ENCODE peak calls at places on chromosomes 5 and 9, in ten cellular contexts. One of them, this sample, is unnamed. For H3K27me3 and H3K4me1, the result is how much of the 10 kb centered on the place peaks cover.

GRCh38 chr5:159727167-159727566 is 189.1 kb upstream of the ADRA1B start:
- DNase-seq in ovary: no peak
- DNase-seq in tibial artery: no peak
- DNase-seq in GM23338: peak
- DNase-seq in PC-3: no peak
- DNase-seq in breast epithelium: no peak
- DNase-seq in hepatocyte: no peak
- DNase-seq in H1: no peak
- DNase-seq in uterus: no peak
- DNase-seq in psoas muscle: no peak
- DNase-seq in this sample: no peak

GRCh38 chr5:2754621-2755370 is 3.3 kb upstream of the IRX2 start:
- DNase-seq in H1: peak
- DNase-seq in ovary: no peak
- DNase-seq in PC-3: no peak
- DNase-seq in psoas muscle: no peak
- DNase-seq in hepatocyte: peak
- DNase-seq in uterus: no peak
- DNase-seq in tibial artery: no peak
- DNase-seq in GM23338: peak
- DNase-seq in breast epithelium: peak
- DNase-seq in this sample: no peak

GRCh38 chr9:71036501-71036900 is 84.9 kb downstream of the TRPM3 start:
- DNase-seq in PC-3: no peak
- DNase-seq in H1: no peak
- DNase-seq in hepatocyte: peak
- DNase-seq in tibial artery: no peak
- DNase-seq in uterus: no peak
- DNase-seq in ovary: no peak
- DNase-seq in psoas muscle: no peak
- DNase-seq in GM23338: no peak
- DNase-seq in breast epithelium: peak
- DNase-seq in this sample: no peak

GRCh38 chr9:36566813-36567217 is 5.9 kb upstream of the MELK start:
- DNase-seq in uterus: no peak
- DNase-seq in tibial artery: peak
- DNase-seq in PC-3: peak
- DNase-seq in hepatocyte: no peak
- DNase-seq in H1: no peak
- DNase-seq in psoas muscle: no peak
- DNase-seq in breast epithelium: peak
- DNase-seq in ovary: no peak
- DNase-seq in GM23338: no peak
- DNase-seq in this sample: no peak

GRCh38 chr5:6377121-6377520 is 1.2 kb downstream of the MED10 start:
- DNase-seq in PC-3: peak
- DNase-seq in hepatocyte: no peak
- DNase-seq in tibial artery: no peak
- DNase-seq in psoas muscle: peak
- DNase-seq in breast epithelium: no peak
- DNase-seq in ovary: no peak
- DNase-seq in uterus: no peak
- DNase-seq in H1: no peak
- DNase-seq in GM23338: no peak
- DNase-seq in this sample: no peak

GRCh38 chr9:74025402-74025894 is 471.7 kb upstream of the RORB start:
- DNase-seq in uterus: no peak
- DNase-seq in H1: no peak
- DNase-seq in psoas muscle: no peak
- DNase-seq in breast epithelium: no peak
- DNase-seq in ovary: no peak
- DNase-seq in GM23338: no peak
- DNase-seq in PC-3: peak
- DNase-seq in tibial artery: no peak
- DNase-seq in hepatocyte: peak
- DNase-seq in this sample: no peak

GRCh38 chr5:110354896-110355295 is 371.6 kb downstream of the TMEM232 start:
- DNase-seq in ovary: no peak
- DNase-seq in hepatocyte: no peak
- DNase-seq in PC-3: no peak
- DNase-seq in GM23338: no peak
- DNase-seq in uterus: no peak
- DNase-seq in H1: no peak
- DNase-seq in breast epithelium: no peak
- DNase-seq in psoas muscle: peak
- DNase-seq in tibial artery: peak
- DNase-seq in this sample: no peak

GRCh38 chr9:109248133-109248581 is 72.7 kb downstream of the EPB41L4B start:
- DNase-seq in GM23338: no peak
- DNase-seq in psoas muscle: no peak
- DNase-seq in H1: peak
- DNase-seq in hepatocyte: peak
- DNase-seq in ovary: no peak
- DNase-seq in PC-3: no peak
- DNase-seq in tibial artery: no peak
- DNase-seq in uterus: no peak
- DNase-seq in breast epithelium: no peak
- DNase-seq in this sample: no peak

GRCh38 chr5:68395844-68396523 is 180.4 kb downstream of the PIK3R1 start:
- DNase-seq in H1: no peak
- DNase-seq in psoas muscle: no peak
- DNase-seq in hepatocyte: peak
- DNase-seq in GM23338: no peak
- DNase-seq in PC-3: peak
- DNase-seq in ovary: no peak
- DNase-seq in breast epithelium: no peak
- DNase-seq in tibial artery: no peak
- DNase-seq in uterus: no peak
- DNase-seq in this sample: no peak

GRCh38 chr5:133825631-133826289 is 142.7 kb downstream of the C5orf15 start:
- DNase-seq in psoas muscle: peak
- DNase-seq in hepatocyte: no peak
- DNase-seq in tibial artery: no peak
- DNase-seq in breast epithelium: no peak
- DNase-seq in PC-3: no peak
- DNase-seq in uterus: no peak
- DNase-seq in GM23338: no peak
- DNase-seq in ovary: no peak
- DNase-seq in H1: no peak
- DNase-seq in this sample: peak

GRCh38 chr9:5574998-5575397 is 53.9 kb upstream of the RIC1 start:
- DNase-seq in uterus: no peak
- DNase-seq in psoas muscle: no peak
- DNase-seq in ovary: no peak
- DNase-seq in GM23338: peak
- DNase-seq in hepatocyte: no peak
- DNase-seq in H1: no peak
- DNase-seq in PC-3: no peak
- DNase-seq in tibial artery: no peak
- DNase-seq in breast epithelium: no peak
- DNase-seq in this sample: no peak
- TF ChIP-seq CTCF in uterus: no peak
- TF ChIP-seq CTCF in psoas muscle: no peak
- TF ChIP-seq CTCF in ovary: no peak
- TF ChIP-seq CTCF in GM23338: no peak
- TF ChIP-seq CTCF in hepatocyte: no peak
- TF ChIP-seq CTCF in H1: peak
- TF ChIP-seq CTCF in PC-3: no peak
- TF ChIP-seq CTCF in tibial artery: no peak
- TF ChIP-seq CTCF in breast epithelium: no peak
- TF ChIP-seq CTCF in this sample: no peak

GRCh38 chr5:115054387-115054951 is 115.2 kb downstream of the TRIM36 start:
- DNase-seq in hepatocyte: no peak
- DNase-seq in breast epithelium: no peak
- DNase-seq in ovary: no peak
- DNase-seq in GM23338: no peak
- DNase-seq in psoas muscle: no peak
- DNase-seq in PC-3: no peak
- DNase-seq in uterus: no peak
- DNase-seq in H1: no peak
- DNase-seq in tibial artery: no peak
- DNase-seq in this sample: no peak

GRCh38 chr5:115050860-115051259 is 118.8 kb downstream of the TRIM36 start:
- DNase-seq in PC-3: no peak
- DNase-seq in psoas muscle: no peak
- DNase-seq in uterus: no peak
- DNase-seq in hepatocyte: no peak
- DNase-seq in breast epithelium: no peak
- DNase-seq in GM23338: no peak
- DNase-seq in H1: no peak
- DNase-seq in tibial artery: no peak
- DNase-seq in ovary: no peak
- DNase-seq in this sample: no peak

GRCh38 chr5:115052948-115053347 is 116.8 kb downstream of the TRIM36 start:
- DNase-seq in breast epithelium: no peak
- DNase-seq in H1: no peak
- DNase-seq in psoas muscle: no peak
- DNase-seq in uterus: no peak
- DNase-seq in GM23338: no peak
- DNase-seq in PC-3: no peak
- DNase-seq in ovary: no peak
- DNase-seq in tibial artery: no peak
- DNase-seq in hepatocyte: no peak
- DNase-seq in this sample: no peak
- H3K27me3 ChIP-seq in breast epithelium: under half
- H3K27me3 ChIP-seq in H1: under half
- H3K27me3 ChIP-seq in psoas muscle: under half
- H3K27me3 ChIP-seq in uterus: under half
- H3K27me3 ChIP-seq in GM23338: under half
- H3K27me3 ChIP-seq in PC-3: under half
- H3K27me3 ChIP-seq in ovary: under half
- H3K27me3 ChIP-seq in tibial artery: under half
- H3K27me3 ChIP-seq in hepatocyte: under half
- H3K27me3 ChIP-seq in this sample: under half

GRCh38 chr9:134372621-134373267 is 46.5 kb downstream of the RXRA start:
- DNase-seq in uterus: no peak
- DNase-seq in hepatocyte: no peak
- DNase-seq in tibial artery: peak
- DNase-seq in PC-3: no peak
- DNase-seq in psoas muscle: peak
- DNase-seq in ovary: no peak
- DNase-seq in H1: no peak
- DNase-seq in breast epithelium: no peak
- DNase-seq in GM23338: no peak
- DNase-seq in this sample: no peak

GRCh38 chr9:134370638-134371037 is 44.4 kb downstream of the RXRA start:
- DNase-seq in PC-3: no peak
- DNase-seq in psoas muscle: no peak
- DNase-seq in ovary: no peak
- DNase-seq in hepatocyte: no peak
- DNase-seq in uterus: no peak
- DNase-seq in H1: no peak
- DNase-seq in GM23338: no peak
- DNase-seq in tibial artery: no peak
- DNase-seq in breast epithelium: no peak
- DNase-seq in this sample: no peak

GRCh38 chr9:134370213-134370492 is 43.9 kb downstream of the RXRA start:
- DNase-seq in breast epithelium: no peak
- DNase-seq in uterus: no peak
- DNase-seq in H1: no peak
- DNase-seq in tibial artery: no peak
- DNase-seq in ovary: no peak
- DNase-seq in PC-3: no peak
- DNase-seq in hepatocyte: no peak
- DNase-seq in GM23338: no peak
- DNase-seq in psoas muscle: peak
- DNase-seq in this sample: no peak

GRCh38 chr9:134373269-134373668 is 47.0 kb downstream of the RXRA start:
- DNase-seq in uterus: no peak
- DNase-seq in psoas muscle: no peak
- DNase-seq in breast epithelium: no peak
- DNase-seq in ovary: no peak
- DNase-seq in tibial artery: no peak
- DNase-seq in hepatocyte: no peak
- DNase-seq in H1: no peak
- DNase-seq in GM23338: no peak
- DNase-seq in PC-3: no peak
- DNase-seq in this sample: no peak

DNA sequence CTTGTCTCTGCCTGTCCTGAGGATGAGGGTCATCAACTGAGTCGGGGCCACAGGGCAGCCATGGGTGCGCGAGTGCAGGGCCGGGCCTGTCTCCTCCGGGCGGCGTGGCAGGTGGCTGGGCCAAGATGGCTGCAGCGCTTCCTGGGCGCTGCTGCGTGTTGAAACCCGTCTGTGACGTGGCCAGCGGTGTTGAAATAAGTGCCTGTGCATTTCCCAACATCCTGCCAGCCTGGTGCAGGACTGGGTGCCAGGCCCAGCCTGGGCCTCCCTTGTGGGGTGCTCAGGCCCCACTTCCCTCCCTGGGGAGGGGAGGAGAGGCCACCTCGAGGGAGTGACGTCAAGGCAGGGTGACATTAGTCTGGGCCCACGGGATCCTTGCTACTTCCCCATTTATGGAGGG is 45.5 kb downstream of the RXRA start:
- DNase-seq in GM23338: no peak
- DNase-seq in uterus: no peak
- DNase-seq in ovary: no peak
- DNase-seq in breast epithelium: peak
- DNase-seq in tibial artery: peak
- DNase-seq in psoas muscle: peak
- DNase-seq in PC-3: no peak
- DNase-seq in hepatocyte: no peak
- DNase-seq in H1: no peak
- DNase-seq in this sample: no peak
- H3K4me1 ChIP-seq in GM23338: under half
- H3K4me1 ChIP-seq in uterus: under half
- H3K4me1 ChIP-seq in ovary: half or more
- H3K4me1 ChIP-seq in breast epithelium: half or more
- H3K4me1 ChIP-seq in tibial artery: half or more
- H3K4me1 ChIP-seq in psoas muscle: half or more
- H3K4me1 ChIP-seq in PC-3: under half
- H3K4me1 ChIP-seq in hepatocyte: half or more
- H3K4me1 ChIP-seq in H1: under half
- H3K4me1 ChIP-seq in this sample: under half

GRCh38 chr9:79652598-79652997 is 80.8 kb downstream of the TLE4 start:
- DNase-seq in H1: no peak
- DNase-seq in GM23338: no peak
- DNase-seq in psoas muscle: no peak
- DNase-seq in uterus: no peak
- DNase-seq in hepatocyte: no peak
- DNase-seq in tibial artery: no peak
- DNase-seq in PC-3: peak
- DNase-seq in ovary: no peak
- DNase-seq in breast epithelium: no peak
- DNase-seq in this sample: no peak
- TF ChIP-seq CTCF in H1: no peak
- TF ChIP-seq CTCF in GM23338: no peak
- TF ChIP-seq CTCF in psoas muscle: no peak
- TF ChIP-seq CTCF in uterus: no peak
- TF ChIP-seq CTCF in hepatocyte: no peak
- TF ChIP-seq CTCF in tibial artery: no peak
- TF ChIP-seq CTCF in PC-3: no peak
- TF ChIP-seq CTCF in ovary: no peak
- TF ChIP-seq CTCF in breast epithelium: no peak
- TF ChIP-seq CTCF in this sample: no peak

This sample was measured in CD8-positive, alpha-beta T cell.